ENCODE peak calls at places on chromosomes 12 and 14, in nine cellular contexts. One of them, this sample, is unnamed.

GRCh38 chr12:118494776-118495175 is 118.4 kb downstream of the SUDS3 start:
- DNase-seq in stimulated activated CD4-positive, alpha-beta T cell treated with anti-CD3 and anti-CD28 coated beads, Interleukin-12 subunit alpha, Interleukin-12 subunit beta, amount 100 ng/mL, for 24 hours: no peak
- DNase-seq in fibroblast of mammary gland: no peak
- DNase-seq in tibial nerve: no peak
- DNase-seq in left lobe of liver: no peak
- DNase-seq in RKO: peak
- DNase-seq in MCF 10A: no peak
- DNase-seq in left colon: no peak
- DNase-seq in fibroblast of gingiva: no peak
- DNase-seq in this sample: no peak

GRCh38 chr14:90273532-90273931 is 17.2 kb downstream of the PSMC1 start:
- DNase-seq in stimulated activated CD4-positive, alpha-beta T cell treated with anti-CD3 and anti-CD28 coated beads, Interleukin-12 subunit alpha, Interleukin-12 subunit beta, amount 100 ng/mL, for 24 hours: no peak
- DNase-seq in fibroblast of mammary gland: no peak
- DNase-seq in tibial nerve: no peak
- DNase-seq in left lobe of liver: no peak
- DNase-seq in RKO: no peak
- DNase-seq in MCF 10A: no peak
- DNase-seq in left colon: no peak
- DNase-seq in fibroblast of gingiva: peak
- DNase-seq in this sample: no peak

GRCh38 chr14:51424569-51425251 is 184.7 kb downstream of the TMX1 start:
- DNase-seq in stimulated activated CD4-positive, alpha-beta T cell treated with anti-CD3 and anti-CD28 coated beads, Interleukin-12 subunit alpha, Interleukin-12 subunit beta, amount 100 ng/mL, for 24 hours: no peak
- DNase-seq in fibroblast of mammary gland: peak
- DNase-seq in tibial nerve: peak
- DNase-seq in left lobe of liver: no peak
- DNase-seq in RKO: no peak
- DNase-seq in MCF 10A: no peak
- DNase-seq in left colon: no peak
- DNase-seq in fibroblast of gingiva: peak
- DNase-seq in this sample: no peak

GRCh38 chr14:84806627-84807026 is 723.3 kb upstream of the FLRT2 start:
- DNase-seq in stimulated activated CD4-positive, alpha-beta T cell treated with anti-CD3 and anti-CD28 coated beads, Interleukin-12 subunit alpha, Interleukin-12 subunit beta, amount 100 ng/mL, for 24 hours: no peak
- DNase-seq in fibroblast of mammary gland: no peak
- DNase-seq in tibial nerve: no peak
- DNase-seq in left lobe of liver: no peak
- DNase-seq in RKO: no peak
- DNase-seq in MCF 10A: peak
- DNase-seq in left colon: no peak
- DNase-seq in fibroblast of gingiva: no peak
- DNase-seq in this sample: no peak

GRCh38 chr12:23906329-23906728 is 43.1 kb downstream of the SOX5 start:
- DNase-seq in stimulated activated CD4-positive, alpha-beta T cell treated with anti-CD3 and anti-CD28 coated beads, Interleukin-12 subunit alpha, Interleukin-12 subunit beta, amount 100 ng/mL, for 24 hours: no peak
- DNase-seq in fibroblast of mammary gland: peak
- DNase-seq in tibial nerve: peak
- DNase-seq in left lobe of liver: no peak
- DNase-seq in RKO: no peak
- DNase-seq in MCF 10A: no peak
- DNase-seq in left colon: no peak
- DNase-seq in fibroblast of gingiva: no peak
- DNase-seq in this sample: no peak

GRCh38 chr12:64806593-64806992 is 17.9 kb upstream of the TBC1D30 start:
- DNase-seq in stimulated activated CD4-positive, alpha-beta T cell treated with anti-CD3 and anti-CD28 coated beads, Interleukin-12 subunit alpha, Interleukin-12 subunit beta, amount 100 ng/mL, for 24 hours: no peak
- DNase-seq in fibroblast of mammary gland: peak
- DNase-seq in tibial nerve: no peak
- DNase-seq in left lobe of liver: no peak
- DNase-seq in RKO: peak
- DNase-seq in MCF 10A: peak
- DNase-seq in left colon: no peak
- DNase-seq in fibroblast of gingiva: peak
- DNase-seq in this sample: no peak

GRCh38 chr14:29892327-29892726 is 35.3 kb downstream of the PRKD1 start:
- DNase-seq in stimulated activated CD4-positive, alpha-beta T cell treated with anti-CD3 and anti-CD28 coated beads, Interleukin-12 subunit alpha, Interleukin-12 subunit beta, amount 100 ng/mL, for 24 hours: no peak
- DNase-seq in fibroblast of mammary gland: peak
- DNase-seq in tibial nerve: no peak
- DNase-seq in left lobe of liver: no peak
- DNase-seq in RKO: no peak
- DNase-seq in MCF 10A: peak
- DNase-seq in left colon: no peak
- DNase-seq in fibroblast of gingiva: peak
- DNase-seq in this sample: no peak

GRCh38 chr12:56878010-56878339 is 56.2 kb downstream of the SDR9C7 start:
- DNase-seq in stimulated activated CD4-positive, alpha-beta T cell treated with anti-CD3 and anti-CD28 coated beads, Interleukin-12 subunit alpha, Interleukin-12 subunit beta, amount 100 ng/mL, for 24 hours: no peak
- DNase-seq in fibroblast of mammary gland: no peak
- DNase-seq in tibial nerve: no peak
- DNase-seq in left lobe of liver: no peak
- DNase-seq in RKO: no peak
- DNase-seq in MCF 10A: peak
- DNase-seq in left colon: no peak
- DNase-seq in fibroblast of gingiva: no peak
- DNase-seq in this sample: no peak

GRCh38 chr14:60317609-60318008 is 68.6 kb downstream of the PPM1A start:
- DNase-seq in stimulated activated CD4-positive, alpha-beta T cell treated with anti-CD3 and anti-CD28 coated beads, Interleukin-12 subunit alpha, Interleukin-12 subunit beta, amount 100 ng/mL, for 24 hours: no peak
- DNase-seq in fibroblast of mammary gland: no peak
- DNase-seq in tibial nerve: no peak
- DNase-seq in left lobe of liver: no peak
- DNase-seq in RKO: no peak
- DNase-seq in MCF 10A: no peak
- DNase-seq in left colon: no peak
- DNase-seq in fibroblast of gingiva: no peak
- DNase-seq in this sample: no peak

GRCh38 chr14:99644723-99645544 is at the start of gene HHIPL1:
- DNase-seq in stimulated activated CD4-positive, alpha-beta T cell treated with anti-CD3 and anti-CD28 coated beads, Interleukin-12 subunit alpha, Interleukin-12 subunit beta, amount 100 ng/mL, for 24 hours: no peak
- DNase-seq in fibroblast of mammary gland: peak
- DNase-seq in tibial nerve: no peak
- DNase-seq in left lobe of liver: no peak
- DNase-seq in RKO: no peak
- DNase-seq in MCF 10A: no peak
- DNase-seq in left colon: no peak
- DNase-seq in fibroblast of gingiva: peak
- DNase-seq in this sample: no peak